ENCODE peak calls at places on chromosomes 5 and 9, in nine cellular contexts. Y is psoas muscle; R is left ventricle myocardium inferior; I is tibial artery; K is tibial nerve; A is lung; W is CD8-positive, alpha-beta memory T cell; C is body of pancreas; L is prostate gland. D is an unnamed sample.
A peak's percentile ranks its signal among the peaks of the same experiment; 100 is the strongest.

GRCh38 chr5:150301901-150302300 is 804 bp downstream of the ARSI start:
- DNase-seq in Y (no peak), R (no peak), I (no peak), K (no peak), A (no peak), W (no peak), C (no peak), L (no peak), D (no peak)

GRCh38 chr5:149887622-149888183 is 56.9 kb downstream of the PDE6A start:
- DNase-seq in Y (no peak), R (no peak), I (no peak), K (no peak), A (no peak), W (no peak), C (no peak), L (no peak), D (no peak)

GRCh38 chr9:133286523-133286922 is 11.5 kb upstream of the ABO start:
- DNase-seq in Y (no peak), R (no peak), I (no peak), K (no peak), A (no peak), W (no peak), C (no peak), L (no peak), D (no peak)

GRCh38 chr5:89534331-89534730 is 651.3 kb upstream of the MEF2C start:
- DNase-seq in Y (no peak), R (no peak), I (no peak), K (no peak), A (no peak), W (no peak), C (no peak), L (no peak), D (no peak)

GRCh38 chr5:135953850-135954249 is 933 bp downstream of the LECT2 start:
- DNase-seq in Y (no peak), R (no peak), I (no peak), K (no peak), A (no peak), W (no peak), C (no peak), L (no peak), D (no peak)

GRCh38 chr5:133373121-133373870 is 239.0 kb downstream of the FSTL4 start:
- DNase-seq in Y (no peak), R (no peak), I (no peak), K (no peak), A (no peak), W (no peak), C (no peak), L (no peak), D (no peak)

GRCh38 chr9:38363589-38363925 is 28.9 kb upstream of the ALDH1B1 start:
- DNase-seq in Y (no peak), R (no peak), I (no peak), K (no peak), A (no peak), W (no peak), C (no peak), L (no peak), D (no peak)

GRCh38 chr9:131811405-131811804 is 71.5 kb upstream of the RAPGEF1 start:
- DNase-seq in Y (no peak), R (no peak), I (no peak), K (no peak), A (no peak), W (no peak), C (no peak), L (no peak), D (no peak)

GRCh38 chr5:154193636-154194035 is 3.1 kb downstream of the GALNT10 start:
- DNase-seq in Y (no peak), R (no peak), I (no peak), K (no peak), A (no peak), W (no peak), C (no peak), L (no peak), D (no peak)

GRCh38 chr5:14008819-14009311 is 64.4 kb upstream of the DNAH5 start:
- DNase-seq in Y (no peak), R (no peak), I (no peak), K (no peak), A (peak; percentile 70), W (no peak), C (peak; percentile 58), L (peak; percentile 78), D (no peak)

GRCh38 chr5:120464627-120465280 is 654 bp downstream of the PRR16 start:
- DNase-seq in Y (peak; percentile 56), R (peak; percentile 57), I (peak; percentile 63), K (no peak), A (peak; percentile 32), W (no peak), C (peak; percentile 22), L (peak; percentile 31), D (no peak)

GRCh38 chr5:99176186-99176585 is 247.4 kb upstream of the CHD1 start:
- DNase-seq in Y (no peak), R (no peak), I (no peak), K (no peak), A (no peak), W (no peak), C (no peak), L (no peak), D (no peak)

GRCh38 chr9:107624216-107624948 is 134.8 kb upstream of the KLF4 start:
- DNase-seq in Y (peak; percentile 63), R (no peak), I (peak; percentile 61), K (no peak), A (no peak), W (no peak), C (no peak), L (no peak), D (no peak)

GRCh38 chr5:135398160-135398854 is 724 bp downstream of the MACROH2A1 start:
- DNase-seq in Y (no peak), R (no peak), I (no peak), K (no peak), A (no peak), W (peak; percentile 32), C (peak; percentile 38), L (no peak), D (no peak)

GRCh38 chr5:73378070-73378469 is 70.5 kb downstream of the FOXD1 start:
- DNase-seq in Y (no peak), R (no peak), I (no peak), K (no peak), A (no peak), W (no peak), C (no peak), L (no peak), D (no peak)

GRCh38 chr5:76582252-76583162 is 40.7 kb downstream of the F2RL2 start:
- DNase-seq in Y (no peak), R (no peak), I (no peak), K (no peak), A (no peak), W (no peak), C (no peak), L (no peak), D (no peak)

GRCh38 chr9:69697475-69697874 is 25.3 kb upstream of the APBA1 start:
- DNase-seq in Y (no peak), R (no peak), I (no peak), K (no peak), A (no peak), W (no peak), C (no peak), L (no peak), D (no peak)
- H3K9me3 ChIP-seq in Y (peaks cover 53% of the 10 kb centered on the region), R (peaks cover 92% of the 10 kb centered on the region), I (no peaks in the 10 kb centered on the region), K (no peaks in the 10 kb centered on the region), A (peaks cover 8% of the 10 kb centered on the region), W (peaks cover 17% of the 10 kb centered on the region), C (peaks cover 8% of the 10 kb centered on the region), L (no peaks in the 10 kb centered on the region), D (peaks cover 2% of the 10 kb centered on the region)

GRCh38 chr5:103079796-103080195 is 40.1 kb downstream of the GIN1 start:
- DNase-seq in Y (no peak), R (no peak), I (no peak), K (no peak), A (no peak), W (no peak), C (no peak), L (no peak), D (no peak)
- H3K9me3 ChIP-seq in Y (peaks cover 85% of the 10 kb centered on the region), R (peaks cover 100% of the 10 kb centered on the region), I (peaks cover 6% of the 10 kb centered on the region), K (no peaks in the 10 kb centered on the region), A (peaks cover 9% of the 10 kb centered on the region), W (peaks cover 28% of the 10 kb centered on the region), C (peaks cover 34% of the 10 kb centered on the region), L (no peaks in the 10 kb centered on the region), D (peaks cover 16% of the 10 kb centered on the region)

DNA sequence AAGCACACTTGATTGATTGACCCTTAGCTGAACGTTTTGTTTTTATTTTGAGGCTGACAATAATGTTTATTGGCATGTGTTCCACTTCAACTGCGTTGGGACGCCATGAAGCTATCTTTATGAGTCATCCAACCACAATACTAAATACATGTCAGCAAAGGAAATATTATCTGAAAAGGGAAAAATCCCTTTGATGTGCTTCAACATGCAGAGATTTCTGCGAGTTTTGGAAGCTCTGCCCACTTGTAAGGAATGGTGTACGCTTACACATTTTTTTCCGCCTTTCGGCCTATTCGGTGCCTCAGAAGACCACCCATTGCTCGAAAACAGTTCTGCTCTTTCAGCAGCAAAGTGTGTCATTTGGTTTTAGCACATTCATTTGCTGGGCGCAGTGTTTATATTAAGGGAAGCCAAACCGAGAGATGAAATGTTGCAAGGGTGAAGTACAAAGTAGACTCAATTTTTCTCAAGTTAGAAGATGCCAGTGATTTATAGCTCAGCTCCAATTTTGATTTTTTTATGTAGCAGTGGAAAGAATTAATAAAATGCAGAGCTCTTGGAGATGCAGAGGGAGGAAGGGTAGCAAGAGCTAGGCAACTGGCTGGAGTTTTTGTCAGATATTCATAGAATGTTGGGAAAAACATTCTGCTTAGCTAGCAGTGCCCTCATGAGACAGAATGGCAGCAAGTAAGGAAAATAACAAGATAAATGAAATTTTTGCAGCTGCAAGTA is 68.9 kb downstream of the PRDM6 start:
- DNase-seq in Y (no peak), R (no peak), I (no peak), K (no peak), A (no peak), W (no peak), C (no peak), L (no peak), D (no peak)
- H3K9me3 ChIP-seq in Y (no peaks in the 10 kb centered on the region), R (no peaks in the 10 kb centered on the region), I (no peaks in the 10 kb centered on the region), K (no peaks in the 10 kb centered on the region), A (no peaks in the 10 kb centered on the region), W (no peaks in the 10 kb centered on the region), C (no peaks in the 10 kb centered on the region), L (no peaks in the 10 kb centered on the region), D (no peaks in the 10 kb centered on the region)

GRCh38 chr9:125460346-125460745 is 198.7 kb downstream of the GAPVD1 start:
- DNase-seq in Y (no peak), R (no peak), I (no peak), K (no peak), A (no peak), W (no peak), C (no peak), L (no peak), D (no peak)

GRCh38 chr9:125455132-125455531 is 193.5 kb downstream of the GAPVD1 start:
- DNase-seq in Y (no peak), R (no peak), I (no peak), K (no peak), A (no peak), W (no peak), C (no peak), L (no peak), D (no peak)

GRCh38 chr9:125457357-125457756 is 195.7 kb downstream of the GAPVD1 start:
- DNase-seq in Y (no peak), R (no peak), I (no peak), K (no peak), A (no peak), W (no peak), C (no peak), L (no peak), D (no peak)

GRCh38 chr9:125460883-125461475 is 199.4 kb downstream of the GAPVD1 start:
- DNase-seq in Y (no peak), R (no peak), I (no peak), K (peak; percentile 23), A (no peak), W (no peak), C (no peak), L (no peak), D (no peak)

GRCh38 chr9:125455876-125456275 is 194.2 kb downstream of the GAPVD1 start:
- DNase-seq in Y (no peak), R (no peak), I (no peak), K (no peak), A (no peak), W (no peak), C (no peak), L (no peak), D (no peak)
- H3K9me3 ChIP-seq in Y (no peaks in the 10 kb centered on the region), R (peaks cover 16% of the 10 kb centered on the region), I (no peaks in the 10 kb centered on the region), K (no peaks in the 10 kb centered on the region), A (no peaks in the 10 kb centered on the region), W (no peaks in the 10 kb centered on the region), C (no peaks in the 10 kb centered on the region), L (no peaks in the 10 kb centered on the region), D (no peaks in the 10 kb centered on the region)